ENCODE peak calls at places on chromosomes 2 and 18, in nine cellular contexts. U is AG20443; Y is NCI-H2171 treated with DMSO at 0.1 percent for 48 hours; R is SK-N-DZ; Z is activated CD4-positive, alpha-beta T cell treated with anti-CD3 and anti-CD28 coated beads, Interleukin-2, amount 50 U/mL, for 1 hour; X is ovary; B is GM23248; I is prostate gland; G is Karpas-422. D is an unnamed sample.

GRCh38 chr2:54673501-54673998 is 49.9 kb upstream of the EML6 start:
- DNase-seq in U (peak; percentile 64), Y (no peak), R (no peak), Z (peak; percentile 10), X (peak; percentile 89), B (peak; percentile 69), I (peak; percentile 77), G (peak; percentile 59), D (no peak)

GRCh38 chr2:31269087-31269486 is 35.1 kb downstream of the EHD3 start:
- DNase-seq in U (peak; percentile 47), Y (no peak), R (no peak), Z (no peak), X (no peak), B (peak; percentile 40), I (no peak), G (peak; percentile 74), D (no peak)

GRCh38 chr2:21258082-21258481 is 134.3 kb downstream of the TDRD15 start:
- DNase-seq in U (no peak), Y (peak; percentile 11), R (no peak), Z (no peak), X (no peak), B (no peak), I (no peak), G (no peak), D (no peak)

GRCh38 chr2:36352024-36352398 is 3.6 kb upstream of the CRIM1 start:
- DNase-seq in U (no peak), Y (peak; percentile 41), R (peak; percentile 18), Z (no peak), X (peak; percentile 27), B (peak; percentile 75), I (peak; percentile 39), G (peak; percentile 75), D (peak; percentile 44)

GRCh38 chr2:112694182-112694581 is 26.6 kb upstream of the NT5DC4 start:
- DNase-seq in U (no peak), Y (no peak), R (no peak), Z (no peak), X (no peak), B (no peak), I (no peak), G (no peak), D (no peak)

GRCh38 chr2:184004289-184004944 is 593.9 kb upstream of the ZNF804A start:
- DNase-seq in U (no peak), Y (peak; percentile 85), R (peak; percentile 35), Z (no peak), X (no peak), B (no peak), I (no peak), G (no peak), D (no peak)

GRCh38 chr18:40012931-40013609 is 1942.0 kb upstream of the PIK3C3 start:
- DNase-seq in U (no peak), Y (no peak), R (peak; percentile 75), Z (no peak), X (no peak), B (peak; percentile 18), I (no peak), G (no peak), D (no peak)

GRCh38 chr2:29753676-29754444 is 167.5 kb downstream of the ALK start:
- DNase-seq in U (peak; percentile 58), Y (no peak), R (peak; percentile 53), Z (no peak), X (no peak), B (peak; percentile 70), I (no peak), G (no peak), D (no peak)

GRCh38 chr18:10351221-10351795 is 103.1 kb upstream of the APCDD1 start:
- DNase-seq in U (no peak), Y (peak; percentile 10), R (no peak), Z (no peak), X (no peak), B (peak; percentile 8), I (no peak), G (no peak), D (no peak)

GRCh38 chr2:215784371-215784783 is 229.0 kb downstream of the MREG start:
- DNase-seq in U (peak; percentile 31), Y (no peak), R (peak; percentile 30), Z (no peak), X (no peak), B (peak; percentile 68), I (no peak), G (no peak), D (no peak)

GRCh38 chr2:189798312-189799029 is 14.2 kb downstream of the PMS1 start:
- DNase-seq in U (peak; percentile 45), Y (peak; percentile 27), R (no peak), Z (no peak), X (no peak), B (peak; percentile 69), I (no peak), G (peak; percentile 77), D (peak; percentile 26)

GRCh38 chr2:220337611-220338440 is 710.4 kb downstream of the SLC4A3 start:
- DNase-seq in U (no peak), Y (no peak), R (no peak), Z (no peak), X (no peak), B (no peak), I (no peak), G (no peak), D (no peak)

GRCh38 chr2:134027980-134028379 is 225.9 kb upstream of the MGAT5 start:
- DNase-seq in U (peak; percentile 35), Y (no peak), R (no peak), Z (no peak), X (no peak), B (no peak), I (no peak), G (no peak), D (no peak)

GRCh38 chr2:64627860-64628841 is 25.6 kb downstream of the SERTAD2 start:
- DNase-seq in U (no peak), Y (no peak), R (no peak), Z (no peak), X (no peak), B (no peak), I (no peak), G (no peak), D (no peak)

GRCh38 chr2:234300393-234300792 is 196.5 kb downstream of the ARL4C start:
- DNase-seq in U (no peak), Y (no peak), R (no peak), Z (no peak), X (no peak), B (no peak), I (no peak), G (no peak), D (no peak)

GRCh38 chr2:134278546-134278945 is 24.7 kb downstream of the MGAT5 start:
- DNase-seq in U (no peak), Y (no peak), R (no peak), Z (no peak), X (no peak), B (no peak), I (no peak), G (no peak), D (no peak)

GRCh38 chr2:235300368-235301201 is 193.3 kb upstream of the AGAP1 start:
- DNase-seq in U (peak; percentile 49), Y (peak; percentile 57), R (no peak), Z (no peak), X (no peak), B (peak; percentile 64), I (no peak), G (no peak), D (no peak)

GRCh38 chr2:43219383-43220228 is 6.8 kb downstream of the ZFP36L2 start:
- DNase-seq in U (peak; percentile 87), Y (no peak), R (peak; percentile 84), Z (peak; percentile 68), X (peak; percentile 80), B (peak; percentile 90), I (peak; percentile 85), G (peak; percentile 94), D (peak; percentile 86)

GRCh38 chr2:73239776-73240175 is 5.7 kb downstream of the CCT7 start:
- DNase-seq in U (no peak), Y (no peak), R (no peak), Z (no peak), X (no peak), B (peak; percentile 78), I (no peak), G (no peak), D (no peak)

GRCh38 chr18:57437782-57438668 is 2.9 kb downstream of the ONECUT2 start:
- DNase-seq in U (peak; percentile 81), Y (peak; percentile 92), R (peak; percentile 86), Z (no peak), X (no peak), B (peak; percentile 90), I (no peak), G (no peak), D (no peak)

GRCh38 chr2:97863829-97864228 is 131.9 kb downstream of the TMEM131 start:
- DNase-seq in U (no peak), Y (no peak), R (no peak), Z (no peak), X (no peak), B (no peak), I (no peak), G (no peak), D (no peak)

GRCh38 chr2:69940691-69941090 is 20.7 kb downstream of the ASPRV1 start:
- DNase-seq in U (no peak), Y (no peak), R (no peak), Z (no peak), X (no peak), B (no peak), I (no peak), G (no peak), D (no peak)

GRCh38 chr2:169354244-169354643 is 8.1 kb downstream of the LRP2 start:
- DNase-seq in U (no peak), Y (no peak), R (no peak), Z (no peak), X (no peak), B (no peak), I (no peak), G (no peak), D (no peak)

GRCh38 chr18:54923339-54923956 is 35.8 kb downstream of the CCDC68 start:
- DNase-seq in U (no peak), Y (no peak), R (no peak), Z (no peak), X (no peak), B (no peak), I (no peak), G (no peak), D (no peak)

GRCh38 chr2:149858916-149859634 is 271.5 kb upstream of the MMADHC start:
- DNase-seq in U (peak; percentile 28), Y (no peak), R (no peak), Z (no peak), X (no peak), B (peak; percentile 78), I (no peak), G (no peak), D (no peak)

GRCh38 chr2:142966281-142966680 is 88.8 kb downstream of the KYNU start:
- DNase-seq in U (no peak), Y (no peak), R (no peak), Z (no peak), X (no peak), B (peak; percentile 10), I (no peak), G (no peak), D (no peak)

GRCh38 chr2:1730047-1730937 is 14.0 kb downstream of the PXDN start:
- DNase-seq in U (peak; percentile 77), Y (peak; percentile 45), R (no peak), Z (no peak), X (peak; percentile 29), B (peak; percentile 88), I (no peak), G (no peak), D (peak; percentile 66)

D was measured in Caki2.